ENCODE peak calls at places on chromosome 13, in five cellular contexts. I is sciatic nerve, B is lower lobe of right lung, N is heart right ventricle, K is right cardiac atrium. C is an unnamed sample.

GRCh38 chr13:29771247-29771646 is 79.2 kb downstream of the UBL3 start:
- ATAC-seq in K (no peak), I (no peak), B (peak), N (no peak), C (peak)

GRCh38 chr13:55664178-55664577 is 1476.5 kb upstream of the PRR20A start:
- ATAC-seq in I (no peak), B (no peak), N (no peak), K (no peak), C (no peak)

GRCh38 chr13:50419466-50419865 is 404.2 kb downstream of the KCNRG start:
- ATAC-seq in K (peak), B (no peak), I (no peak), N (peak), C (no peak)

GRCh38 chr13:30576528-30576927 is 41.2 kb upstream of the USPL1 start:
- ATAC-seq in K (peak), N (no peak), B (no peak), I (peak), C (peak)

GRCh38 chr13:23392313-23392712 is 41.2 kb downstream of the SACS start:
- ATAC-seq in K (no peak), B (no peak), I (no peak), N (no peak), C (no peak)

GRCh38 chr13:34124912-34125311 is 307.0 kb downstream of the RFC3 start:
- ATAC-seq in K (no peak), B (no peak), N (no peak), I (no peak), C (no peak)

GRCh38 chr13:76976488-76976887 is 15.4 kb upstream of the CLN5 start:
- ATAC-seq in I (no peak), B (no peak), N (no peak), K (no peak), C (no peak)

GRCh38 chr13:107562222-107562621 is 653.1 kb downstream of the LIG4 start:
- ATAC-seq in I (no peak), K (no peak), B (no peak), N (no peak), C (no peak)

GRCh38 chr13:100298691-100299090 is 209.8 kb downstream of the PCCA start:
- ATAC-seq in N (no peak), I (no peak), B (no peak), K (no peak), C (no peak)

GRCh38 chr13:24254151-24254810 is 55.1 kb upstream of the C1QTNF9 start:
- ATAC-seq in N (peak), B (peak), K (peak), I (peak), C (peak)

GRCh38 chr13:38821753-38822551 is 135.1 kb downstream of the FREM2 start:
- ATAC-seq in N (no peak), K (no peak), I (peak), B (no peak), C (no peak)

GRCh38 chr13:29573190-29573589 is 22.3 kb downstream of the SLC7A1 start:
- ATAC-seq in B (peak), K (peak), I (peak), N (peak), C (no peak)